ENCODE peak calls at places on chromosomes 2 and 18, in five cellular contexts. H is stimulated activated naive CD4-positive, alpha-beta T cell; L is CD8-positive, alpha-beta T cell; K is type B pancreatic cell; U is retinal pigment epithelial cell. Z is an unnamed sample.
A peak's percentile ranks its signal among the peaks of the same experiment; 100 is the strongest.

GRCh38 chr18:63155169-63155852 is 164.3 kb downstream of the BCL2 start:
- DNase-seq in H (peak; percentile 76), L (peak; percentile 66), K (no peak), U (no peak), Z (no peak)

GRCh38 chr18:13934058-13934457 is 18.7 kb upstream of the MC2R start:
- DNase-seq in H (no peak), L (no peak), K (no peak), U (no peak), Z (no peak)

GRCh38 chr2:175244697-175245096 is 63.2 kb upstream of the ATP5MC3 start:
- DNase-seq in H (no peak), L (no peak), K (no peak), U (no peak), Z (no peak)

GRCh38 chr2:29606105-29606871 is 315.1 kb downstream of the ALK start:
- DNase-seq in H (no peak), L (no peak), K (no peak), U (peak; percentile 30), Z (no peak)

GRCh38 chr2:171405546-171405945 is 28.2 kb downstream of the METTL8 start:
- DNase-seq in H (no peak), L (no peak), K (no peak), U (no peak), Z (no peak)

GRCh38 chr2:42879116-42879705 is 86.8 kb upstream of the HAAO start:
- DNase-seq in H (no peak), L (no peak), K (no peak), U (no peak), Z (no peak)

GRCh38 chr2:120574620-120575019 is 161.0 kb upstream of the GLI2 start:
- DNase-seq in H (no peak), L (no peak), K (no peak), U (no peak), Z (no peak)

GRCh38 chr2:236694125-236694888 is 124.7 kb downstream of the ACKR3 start:
- DNase-seq in H (no peak), L (no peak), K (no peak), U (no peak), Z (peak; percentile 81)

GRCh38 chr18:323253-323622 is 55.4 kb upstream of the THOC1 start:
- DNase-seq in H (no peak), L (no peak), K (no peak), U (no peak), Z (no peak)

GRCh38 chr2:70947556-70948184 is 12.0 kb downstream of the ATP6V1B1 start:
- DNase-seq in H (no peak), L (no peak), K (peak; percentile 49), U (peak; percentile 65), Z (peak; percentile 82)

GRCh38 chr18:11500153-11501122 is 109.0 kb upstream of the SLC35G4 start:
- DNase-seq in H (no peak), L (no peak), K (no peak), U (peak; percentile 93), Z (no peak)

GRCh38 chr18:3995476-3996102 is 459.5 kb downstream of the DLGAP1 start:
- DNase-seq in H (peak; percentile 2), L (peak; percentile 24), K (no peak), U (peak; percentile 31), Z (no peak)

GRCh38 chr2:70991742-70992141 is 2.9 kb downstream of the TEX261 start:
- DNase-seq in H (no peak), L (no peak), K (no peak), U (no peak), Z (peak; percentile 60)

GRCh38 chr2:173884403-173884802 is 80.8 kb downstream of the SP3 start:
- DNase-seq in H (no peak), L (peak; percentile 24), K (no peak), U (peak; percentile 3), Z (no peak)

GRCh38 chr2:64524604-64525322 is 635 bp downstream of the AFTPH start:
- DNase-seq in H (no peak), L (peak; percentile 15), K (no peak), U (no peak), Z (no peak)

GRCh38 chr2:4272261-4272858 is 569.0 kb downstream of the DCDC2C start:
- DNase-seq in H (no peak), L (no peak), K (no peak), U (no peak), Z (no peak)

GRCh38 chr2:202122975-202123765 is 50.1 kb downstream of the KIAA2012 start:
- DNase-seq in H (no peak), L (no peak), K (no peak), U (no peak), Z (no peak)

GRCh38 chr2:150076281-150076680 is 411.2 kb downstream of the RND3 start:
- DNase-seq in H (no peak), L (no peak), K (no peak), U (peak; percentile 98), Z (no peak)

GRCh38 chr18:23851470-23852002 is 162.3 kb downstream of the LAMA3 start:
- DNase-seq in H (no peak), L (no peak), K (no peak), U (no peak), Z (no peak)

GRCh38 chr2:26394694-26395093 is 7.0 kb upstream of the DRC1 start:
- DNase-seq in H (no peak), L (no peak), K (no peak), U (no peak), Z (no peak)

GRCh38 chr18:500230-500555 is 308 bp downstream of the COLEC12 start:
- DNase-seq in H (no peak), L (no peak), K (no peak), U (no peak), Z (no peak)

GRCh38 chr2:96359310-96359709 is 23.7 kb downstream of the NCAPH start:
- DNase-seq in H (no peak), L (peak; percentile 40), K (no peak), U (no peak), Z (no peak)

GRCh38 chr18:70289351-70290330 is 796 bp downstream of the SOCS6 start:
- DNase-seq in H (no peak), L (no peak), K (peak; percentile 72), U (no peak), Z (no peak)

GRCh38 chr18:32549248-32549842 is 78.7 kb upstream of the GAREM1 start:
- DNase-seq in H (peak; percentile 14), L (peak; percentile 17), K (no peak), U (peak; percentile 52), Z (no peak)

GRCh38 chr18:58965291-58965929 is 100.7 kb downstream of the ZNF532 start:
- DNase-seq in H (no peak), L (no peak), K (no peak), U (no peak), Z (no peak)

GRCh38 chr2:65075605-65076344 is 19.6 kb downstream of the CEP68 start:
- DNase-seq in H (no peak), L (no peak), K (no peak), U (no peak), Z (no peak)